ENCODE peak calls at places on chromosomes 5 and 9, in five cellular contexts. L, J, W, K and U are unnamed samples.

GRCh38 chr5:73940026-73940425 is 314.0 kb downstream of the ARHGEF28 start:
- DNase-seq in K (no peak), L (no peak), W (no peak), J (no peak), U (no peak)

GRCh38 chr5:155082401-155082800 is 68.8 kb downstream of the KIF4B start:
- DNase-seq in L (no peak), W (no peak), J (no peak), K (no peak), U (no peak)

GRCh38 chr9:74760031-74760700 is 127.6 kb downstream of the TRPM6 start:
- DNase-seq in L (no peak), J (no peak), W (no peak), K (no peak), U (no peak)

GRCh38 chr5:42491699-42492098 is 68.5 kb downstream of the GHR start:
- DNase-seq in J (no peak), W (no peak), K (no peak), L (no peak), U (no peak)

GRCh38 chr5:109953821-109954220 is 264.1 kb downstream of the MAN2A1 start:
- DNase-seq in J (no peak), W (no peak), L (no peak), K (no peak), U (no peak)

GRCh38 chr5:156802501-156802900 is 47.6 kb upstream of the PPP1R2B start:
- DNase-seq in W (peak; percentile 37), K (no peak), L (no peak), J (no peak), U (no peak)

GRCh38 chr9:90458485-90458884 is 184.1 kb downstream of the DIRAS2 start:
- DNase-seq in W (peak; percentile 64), K (no peak), L (no peak), J (no peak), U (no peak)

GRCh38 chr5:131634666-131634995 is 398 bp downstream of the RAPGEF6 start:
- DNase-seq in L (no peak), K (peak; percentile 50), J (peak; percentile 50), W (peak; percentile 87), U (peak; percentile 67)

GRCh38 chr9:101119206-101119819 is 90.8 kb downstream of the PLPPR1 start:
- DNase-seq in W (peak; percentile 85), L (peak; percentile 74), K (peak; percentile 38), J (peak; percentile 31), U (no peak)

GRCh38 chr9:120441446-120442279 is 138.3 kb downstream of the CDK5RAP2 start:
- DNase-seq in L (no peak), W (no peak), J (no peak), K (no peak), U (no peak)

GRCh38 chr5:16615737-16616535 is 861 bp downstream of the RETREG1 start:
- DNase-seq in W (peak; percentile 32), L (no peak), K (no peak), J (no peak), U (no peak)

GRCh38 chr9:83231039-83231438 is 168.1 kb upstream of the RASEF start:
- DNase-seq in J (peak; percentile 54), L (no peak), K (no peak), W (no peak), U (no peak)

GRCh38 chr5:142542906-142543305 is 143.0 kb downstream of the FGF1 start:
- DNase-seq in W (no peak), K (no peak), L (no peak), J (peak; percentile 61), U (no peak)

GRCh38 chr5:154972476-154973080 is 31.7 kb downstream of the MRPL22 start:
- DNase-seq in W (peak; percentile 38), J (peak; percentile 24), K (no peak), L (no peak), U (no peak)

GRCh38 chr5:91219803-91220371 is 163.2 kb downstream of the ARRDC3 start:
- DNase-seq in K (no peak), W (no peak), L (no peak), J (no peak), U (no peak)

GRCh38 chr5:151663617-151664322 is 22.9 kb downstream of the SPARC start:
- DNase-seq in J (peak; percentile 85), K (peak; percentile 56), L (no peak), W (no peak), U (no peak)

GRCh38 chr9:136497916-136498695 is 15.3 kb upstream of the SEC16A start:
- DNase-seq in W (no peak), J (no peak), L (no peak), K (no peak), U (no peak)

GRCh38 chr5:157456301-157456700 is 3.7 kb upstream of the NIPAL4 start:
- DNase-seq in J (no peak), L (no peak), W (peak; percentile 20), K (no peak), U (no peak)

GRCh38 chr5:141488591-141489478 is at the start of gene PCDHGC5:
- DNase-seq in K (no peak), W (no peak), L (no peak), J (no peak), U (peak; percentile 57)

GRCh38 chr9:137236936-137237421 is 4.1 kb upstream of the TUBB4B start:
- DNase-seq in K (no peak), J (no peak), W (no peak), L (no peak), U (no peak)

GRCh38 chr9:81868145-81868544 is 60.1 kb upstream of the SPATA31D4 start:
- DNase-seq in J (no peak), K (no peak), W (no peak), L (no peak), U (no peak)

GRCh38 chr5:176733586-176734262 is 76.6 kb upstream of the UNC5A start:
- DNase-seq in K (no peak), J (no peak), L (peak; percentile 47), W (peak; percentile 14), U (no peak)

GRCh38 chr9:98306384-98307145 is 51.1 kb upstream of the TBC1D2 start:
- DNase-seq in J (peak; percentile 10), W (no peak), K (no peak), L (no peak), U (no peak)

GRCh38 chr5:68970617-68971016 is 123.2 kb upstream of the SLC30A5 start:
- DNase-seq in W (no peak), J (no peak), L (no peak), K (no peak), U (no peak)

GRCh38 chr9:97475079-97475478 is 26.4 kb upstream of the TMOD1 start:
- DNase-seq in J (no peak), L (no peak), K (no peak), W (no peak), U (no peak)

GRCh38 chr9:73357607-73358006 is 205.9 kb downstream of the ANXA1 start:
- DNase-seq in L (no peak), J (no peak), K (no peak), W (no peak), U (no peak)

DNA sequence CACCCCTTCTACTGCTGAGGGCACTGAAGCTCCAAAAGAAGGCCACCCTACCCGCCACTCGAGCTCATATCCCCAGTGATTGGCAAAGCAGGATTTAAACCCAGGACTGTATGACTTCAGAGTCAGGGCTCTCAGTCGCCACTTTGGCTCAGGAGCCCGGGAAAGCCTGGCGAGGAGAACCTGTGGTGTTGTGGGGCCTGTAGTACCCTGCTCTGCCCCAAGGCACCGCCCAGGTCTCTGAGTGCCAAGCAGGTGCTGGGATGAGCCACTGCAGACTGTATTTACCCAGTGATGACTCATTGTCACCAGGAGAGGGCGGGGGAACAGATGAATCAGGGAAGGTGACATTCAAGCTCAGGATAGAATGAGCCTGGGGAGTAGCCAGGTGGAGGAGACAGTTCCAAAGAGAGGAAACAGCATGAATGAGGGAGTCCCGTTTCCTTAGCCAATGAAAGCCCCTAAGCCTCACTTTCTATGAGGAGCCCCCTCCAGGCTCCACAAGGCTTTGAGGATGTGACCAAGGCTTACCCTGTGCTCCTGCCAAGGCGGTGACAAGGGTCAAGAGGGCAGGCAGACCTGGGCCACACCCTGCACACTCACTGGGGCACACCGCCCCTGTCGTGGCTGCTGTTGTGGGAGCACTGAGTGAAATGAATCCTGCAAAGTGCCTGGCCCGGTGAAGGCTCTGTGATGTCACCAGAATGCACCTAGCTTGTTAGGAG is 17.8 kb upstream of the DPM2 start:
- DNase-seq in J (peak; percentile 68), L (peak; percentile 84), K (peak; percentile 54), W (peak; percentile 93), U (no peak)
- TF ChIP-seq CTCF in J (peak; percentile 43), L (peak; percentile 37), K (peak; percentile 59), W (peak; percentile 73), U (peak; percentile 28)

DNA sequence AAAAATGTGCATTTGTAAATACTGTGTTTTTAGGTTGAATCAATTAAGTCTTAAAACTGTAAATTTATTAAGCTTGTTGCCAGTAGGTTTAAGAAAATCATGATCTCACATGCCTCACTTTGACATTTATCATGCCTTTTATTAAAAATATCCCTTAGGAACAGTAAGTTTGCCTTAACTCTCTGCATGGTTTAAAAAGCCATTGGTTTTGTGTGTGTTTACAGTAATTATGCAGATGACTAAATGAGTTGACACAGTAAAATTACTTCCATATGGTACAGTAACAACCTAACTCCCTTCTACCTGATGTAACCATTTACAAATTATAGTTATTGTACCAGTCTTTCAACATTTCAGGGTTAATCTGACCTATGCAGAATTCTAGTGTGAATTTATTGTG is 6.5 kb downstream of the RPS6 start:
- DNase-seq in J (no peak), W (no peak), K (no peak), L (no peak), U (no peak)
- H3K27ac ChIP-seq in J (no peak overlapping the region), W (no peak overlapping the region), K (no peak overlapping the region), L (no peak overlapping the region), U (no peak overlapping the region)

DNA sequence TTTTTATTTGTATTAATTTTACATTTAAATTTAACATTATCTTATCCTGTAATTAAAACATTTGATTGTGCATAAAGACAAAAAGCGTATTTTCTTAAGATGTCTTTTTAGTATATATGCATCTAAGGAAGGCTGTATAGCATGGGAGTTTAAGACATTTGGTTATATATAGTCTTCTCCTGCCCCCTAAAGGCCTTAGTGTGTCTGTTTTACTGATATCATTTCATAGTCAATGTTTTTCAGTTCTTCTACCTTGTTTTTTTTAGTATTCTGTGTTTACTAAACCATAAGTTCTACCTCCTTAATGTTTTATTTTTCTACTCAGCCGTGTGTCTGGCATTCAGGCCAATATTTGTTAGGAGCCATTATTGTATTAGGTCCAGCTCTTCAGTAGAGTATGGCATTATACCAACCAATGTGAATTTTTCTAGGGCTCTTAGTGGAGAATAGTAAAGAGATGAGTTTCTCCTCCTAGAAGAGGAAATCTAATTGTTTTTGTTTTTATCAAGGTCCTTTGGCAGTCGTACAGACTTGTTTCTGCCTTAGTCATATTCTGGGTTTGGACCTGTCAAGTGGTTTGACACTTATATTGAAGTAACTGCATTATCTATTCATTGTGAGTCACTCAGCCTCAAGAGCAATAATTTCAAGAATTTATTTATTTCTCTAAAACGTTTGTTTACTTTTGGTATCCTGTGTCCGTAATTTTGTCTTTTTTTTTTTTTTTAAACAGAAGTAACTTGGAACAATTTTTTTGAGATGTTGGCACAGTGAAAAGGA is 74.8 kb downstream of the SLF1 start:
- DNase-seq in W (no peak), L (no peak), J (no peak), K (no peak), U (no peak)
- TF ChIP-seq CTCF in W (peak; percentile 75), L (peak; percentile 40), J (peak; percentile 57), K (peak; percentile 56), U (no peak)

GRCh38 chr9:35519697-35520403 is 29.9 kb downstream of the RUSC2 start:
- DNase-seq in W (no peak), L (no peak), K (no peak), J (no peak), U (no peak)

GRCh38 chr9:35518981-35519679 is 29.2 kb downstream of the RUSC2 start:
- DNase-seq in J (peak; percentile 30), K (no peak), W (no peak), L (no peak), U (no peak)

GRCh38 chr9:35517552-35518211 is 27.8 kb downstream of the RUSC2 start:
- DNase-seq in K (no peak), W (no peak), J (no peak), L (no peak), U (no peak)

GRCh38 chr9:35517136-35517535 is 27.2 kb downstream of the RUSC2 start:
- DNase-seq in J (no peak), K (no peak), L (no peak), W (no peak), U (no peak)

GRCh38 chr9:35518212-35518917 is 28.5 kb downstream of the RUSC2 start:
- DNase-seq in L (no peak), W (peak; percentile 82), K (no peak), J (no peak), U (no peak)
- H3K27ac ChIP-seq in L (peak overlapping the region; percentile 70), W (no peak overlapping the region), K (peak overlapping the region; percentile 85), J (peak overlapping the region; percentile 79), U (peak overlapping the region; percentile 77)